ENCODE peak calls at places on chromosomes 16 and 17, in five cellular contexts. K, W, X, N and U are unnamed samples.

GRCh38 chr16:14641206-14641605 is 8.5 kb downstream of the BFAR start:
- ATAC-seq in K (no peak), W (no peak), X (no peak), N (no peak), U (no peak)

GRCh38 chr16:80931661-80931984 is 75.1 kb downstream of the CMC2 start:
- ATAC-seq in K (no peak), W (no peak), X (no peak), N (no peak), U (no peak)

GRCh38 chr17:68319420-68320162 is 28.3 kb downstream of the ARSG start:
- ATAC-seq in K (peak), W (peak), X (no peak), N (no peak), U (no peak)

GRCh38 chr17:17379197-17379991 is 76.2 kb downstream of the NT5M start:
- ATAC-seq in K (no peak), W (no peak), X (no peak), N (no peak), U (no peak)

GRCh38 chr16:69017036-69017783 is 88.2 kb upstream of the HAS3 start:
- ATAC-seq in K (no peak), W (peak), X (peak), N (no peak), U (no peak)

GRCh38 chr16:56163938-56164337 is 27.4 kb upstream of the GNAO1 start:
- ATAC-seq in K (no peak), W (peak), X (no peak), N (no peak), U (no peak)

GRCh38 chr17:1813088-1813487 is 16.6 kb downstream of the SMYD4 start:
- ATAC-seq in K (no peak), W (no peak), X (no peak), N (no peak), U (no peak)

GRCh38 chr16:86303787-86304685 is 206.3 kb upstream of the FOXF1 start:
- ATAC-seq in K (peak), W (no peak), X (no peak), N (no peak), U (peak)

GRCh38 chr17:28746611-28747045 is 2.8 kb downstream of the TRAF4 start:
- ATAC-seq in K (peak), W (no peak), X (peak), N (no peak), U (no peak)

GRCh38 chr17:63433746-63434591 is 12.1 kb downstream of the CYB561 start:
- ATAC-seq in K (no peak), W (no peak), X (peak), N (peak), U (peak)

GRCh38 chr16:88588754-88589153 is 18.6 kb downstream of the ZC3H18 start:
- ATAC-seq in K (no peak), W (no peak), X (no peak), N (no peak), U (no peak)

GRCh38 chr17:44176671-44177501 is 6.4 kb downstream of the ASB16 start:
- ATAC-seq in K (peak), W (no peak), X (peak), N (peak), U (peak)

GRCh38 chr16:11093578-11094074 is 149.3 kb downstream of the CLEC16A start:
- ATAC-seq in K (peak), W (peak), X (no peak), N (no peak), U (no peak)

GRCh38 chr16:75337430-75337829 is 86.0 kb upstream of the BCAR1 start:
- ATAC-seq in K (no peak), W (no peak), X (no peak), N (no peak), U (no peak)

GRCh38 chr17:46013502-46014165 is 14.6 kb downstream of the STH start:
- ATAC-seq in K (no peak), W (no peak), X (no peak), N (no peak), U (peak)

GRCh38 chr16:2043980-2044451 is 3.6 kb downstream of the NTHL1 start:
- ATAC-seq in K (peak), W (peak), X (no peak), N (no peak), U (peak)

GRCh38 chr16:27367463-27368357 is 34.3 kb upstream of the IL21R start:
- ATAC-seq in K (peak), W (peak), X (peak), N (peak), U (peak)

GRCh38 chr16:53504161-53504663 is 1.2 kb upstream of the AKTIP start:
- ATAC-seq in K (no peak), W (peak), X (peak), N (no peak), U (no peak)

GRCh38 chr16:29745126-29745852 is 501 bp downstream of the C16orf54 start:
- ATAC-seq in K (peak), W (peak), X (no peak), N (no peak), U (no peak)

GRCh38 chr16:25289466-25289865 is 31.8 kb upstream of the ZKSCAN2 start:
- ATAC-seq in K (no peak), W (no peak), X (no peak), N (no peak), U (no peak)

GRCh38 chr16:82133798-82134197 is 36.2 kb downstream of the MPHOSPH6 start:
- ATAC-seq in K (no peak), W (no peak), X (no peak), N (no peak), U (no peak)

GRCh38 chr17:78790552-78790951 is 8.5 kb upstream of the CYTH1 start:
- ATAC-seq in K (peak), W (no peak), X (no peak), N (no peak), U (no peak)

GRCh38 chr16:57577214-57577613 is 34.8 kb downstream of the ADGRG5 start:
- ATAC-seq in K (no peak), W (no peak), X (no peak), N (no peak), U (peak)

DNA sequence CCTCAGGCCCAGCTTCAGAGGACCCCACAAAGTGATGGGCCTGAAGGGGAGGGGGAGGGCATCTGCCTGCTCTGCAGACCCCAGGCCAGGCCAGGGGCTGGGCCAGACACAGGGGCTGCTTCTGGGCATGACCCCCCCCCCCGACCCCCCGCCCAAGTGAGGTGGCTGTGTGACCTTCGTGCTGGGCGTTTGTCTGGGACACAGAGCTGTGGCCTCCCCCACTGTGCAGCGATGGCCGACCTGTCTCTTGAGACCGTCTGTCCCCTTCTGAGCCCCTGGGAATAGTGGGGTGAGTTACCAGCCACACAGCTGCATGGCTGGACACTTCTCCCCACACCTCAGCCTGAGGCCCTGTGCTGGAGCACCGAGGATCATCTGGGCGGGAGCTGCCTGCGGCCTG is 34.8 kb upstream of the GNG13 start:
- ATAC-seq in K (no peak), W (no peak), X (no peak), N (no peak), U (no peak)
- TF ChIP-seq POLR2A in K (no peak), W (no peak), X (no peak), N (no peak), U (no peak)

DNA sequence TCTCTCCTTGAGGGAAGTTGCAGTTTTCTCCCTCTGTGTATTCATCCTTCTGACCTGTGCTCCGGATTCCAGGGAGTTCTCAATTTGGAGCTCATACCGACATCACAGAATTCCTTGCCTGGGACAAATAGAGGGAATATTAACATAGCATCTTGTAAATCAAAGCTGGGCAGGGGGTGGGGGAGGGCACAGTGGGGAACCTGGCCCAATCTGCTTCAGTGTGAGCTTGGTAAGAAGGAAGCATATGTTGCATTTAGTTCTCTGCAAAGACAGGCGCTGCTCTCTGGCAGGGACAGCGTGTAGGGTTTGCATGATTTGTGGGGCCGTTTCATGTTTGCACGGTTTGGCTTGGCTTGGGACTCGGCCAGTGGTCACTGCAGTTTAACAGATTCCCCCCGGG is 177.9 kb downstream of the WWOX start:
- ATAC-seq in K (no peak), W (no peak), X (no peak), N (no peak), U (no peak)
- TF ChIP-seq EP300 in K (no peak), W (no peak), X (no peak), N (no peak), U (no peak)

GRCh38 chr16:73909529-73910035 is 387.0 kb upstream of the PSMD7 start:
- ATAC-seq in K (peak), W (no peak), X (no peak), N (no peak), U (no peak)
- H3K27ac ChIP-seq in K (no peak), W (no peak), X (no peak), N (no peak), U (no peak)

DNA sequence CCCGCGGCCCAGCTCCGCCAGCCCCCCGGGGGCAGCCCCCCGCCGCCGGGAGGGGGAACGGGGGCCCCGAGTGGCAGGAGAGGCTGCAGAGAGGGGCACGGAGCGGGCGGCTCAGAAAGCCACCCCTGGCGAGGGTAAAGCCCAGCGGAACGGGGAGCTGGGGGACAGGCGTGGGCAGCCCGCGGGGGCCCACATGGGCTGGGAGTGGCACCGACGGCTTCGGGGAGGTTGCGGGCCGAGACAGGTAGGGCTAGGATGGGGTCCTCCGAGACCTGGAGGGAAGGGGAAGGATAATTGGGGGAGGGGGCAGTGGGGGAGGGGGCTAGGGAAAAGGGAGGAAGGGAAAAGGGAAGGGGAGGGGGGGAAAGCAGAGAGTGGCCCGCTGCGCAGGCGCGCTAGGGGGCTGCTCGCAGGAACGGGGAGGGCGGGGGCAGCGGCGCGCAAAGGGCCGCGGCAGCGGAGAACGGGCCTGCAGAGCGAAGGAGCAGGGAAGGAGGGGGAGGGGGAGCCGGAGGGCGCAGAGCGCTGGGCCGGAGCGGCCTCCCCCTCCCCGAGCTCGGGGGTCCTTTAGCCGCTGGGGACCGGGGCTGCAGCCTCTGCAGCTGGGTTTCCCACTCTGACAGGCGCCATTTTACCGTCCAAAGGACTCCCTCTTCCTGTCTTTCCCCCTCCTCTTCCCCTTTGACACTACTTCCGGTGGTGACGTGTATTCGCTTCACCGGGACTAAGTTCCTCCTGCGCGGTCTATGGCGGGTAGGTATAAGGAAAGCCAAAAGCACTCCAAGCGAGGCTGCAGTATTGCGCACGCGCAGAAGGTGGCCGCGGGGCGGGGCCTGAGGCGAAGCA is at the start of gene CTDNEP1:
- ATAC-seq in K (peak), W (peak), X (peak), N (peak), U (peak)
- TF ChIP-seq POLR2A in K (peak), W (peak), X (peak), N (no peak), U (peak)